ENCODE peak calls at places on chromosome 3, in ten cellular contexts. P is cardiac fibroblast, Q is adrenal gland, S is breast epithelium, D is AG09309, E is HFF-Myc, B is neural progenitor cell, J is mammary epithelial cell, O is heart right ventricle, C is tibial artery. M is an unnamed sample.

GRCh38 chr3:159629329-159630084 is 359.1 kb upstream of the IL12A start:
- DNase-seq in P (no peak), Q (no peak), S (no peak), D (no peak), E (no peak), B (no peak), J (no peak), O (no peak), C (no peak), M (no peak)

GRCh38 chr3:188431553-188431952 is 277.6 kb downstream of the LPP start:
- DNase-seq in P (peak), Q (no peak), S (no peak), D (peak), E (no peak), B (no peak), J (peak), O (no peak), C (no peak), M (peak)

GRCh38 chr3:100265016-100265415 is 4.2 kb downstream of the TBC1D23 start:
- DNase-seq in P (no peak), Q (no peak), S (no peak), D (no peak), E (no peak), B (no peak), J (peak), O (no peak), C (no peak), M (no peak)

GRCh38 chr3:119700269-119700919 is 2.4 kb upstream of the CFAP91 start:
- DNase-seq in P (peak), Q (peak), S (no peak), D (no peak), E (no peak), B (no peak), J (peak), O (peak), C (no peak), M (no peak)

GRCh38 chr3:187999821-188000220 is 154.1 kb upstream of the LPP start:
- DNase-seq in P (no peak), Q (no peak), S (no peak), D (no peak), E (no peak), B (no peak), J (no peak), O (no peak), C (no peak), M (no peak)

GRCh38 chr3:99760602-99761001 is 57.1 kb upstream of the CMSS1 start:
- DNase-seq in P (peak), Q (no peak), S (no peak), D (no peak), E (no peak), B (no peak), J (no peak), O (no peak), C (no peak), M (no peak)

GRCh38 chr3:42300013-42300412 is 34.0 kb upstream of the CCK start:
- DNase-seq in P (peak), Q (peak), S (no peak), D (no peak), E (peak), B (peak), J (peak), O (peak), C (no peak), M (no peak)

GRCh38 chr3:173191611-173192010 is 50.6 kb upstream of the SPATA16 start:
- DNase-seq in P (no peak), Q (no peak), S (no peak), D (no peak), E (no peak), B (peak), J (peak), O (no peak), C (no peak), M (no peak)

GRCh38 chr3:160372780-160373179 is 26.2 kb downstream of the IFT80 start:
- DNase-seq in P (peak), Q (no peak), S (no peak), D (peak), E (no peak), B (no peak), J (no peak), O (no peak), C (no peak), M (peak)

GRCh38 chr3:36911990-36912804 is 32.7 kb downstream of the TRANK1 start:
- DNase-seq in P (peak), Q (no peak), S (no peak), D (peak), E (peak), B (no peak), J (peak), O (no peak), C (no peak), M (no peak)

GRCh38 chr3:66858656-66859381 is 139.3 kb upstream of the KBTBD8 start:
- DNase-seq in P (no peak), Q (no peak), S (no peak), D (no peak), E (no peak), B (peak), J (no peak), O (no peak), C (no peak), M (no peak)

GRCh38 chr3:83460051-83460450 is 1498.7 kb upstream of the CADM2 start:
- DNase-seq in P (no peak), Q (no peak), S (no peak), D (no peak), E (no peak), B (no peak), J (no peak), O (no peak), C (no peak), M (no peak)

GRCh38 chr3:65714138-65714537 is 324.6 kb downstream of the MAGI1 start:
- DNase-seq in P (peak), Q (peak), S (no peak), D (no peak), E (no peak), B (no peak), J (no peak), O (no peak), C (peak), M (no peak)

GRCh38 chr3:142801746-142802145 is 77.9 kb downstream of the TRPC1 start:
- DNase-seq in P (no peak), Q (no peak), S (no peak), D (no peak), E (no peak), B (no peak), J (no peak), O (no peak), C (no peak), M (no peak)

GRCh38 chr3:126014252-126014651 is 45.3 kb downstream of the ROPN1B start:
- DNase-seq in P (peak), Q (peak), S (no peak), D (no peak), E (peak), B (no peak), J (peak), O (no peak), C (no peak), M (peak)

GRCh38 chr3:149534671-149535394 is 60.3 kb downstream of the TM4SF4 start:
- DNase-seq in P (peak), Q (no peak), S (peak), D (peak), E (no peak), B (no peak), J (peak), O (no peak), C (no peak), M (no peak)

GRCh38 chr3:183265157-183265642 is 12.1 kb downstream of the B3GNT5 start:
- DNase-seq in P (peak), Q (no peak), S (no peak), D (no peak), E (no peak), B (peak), J (no peak), O (peak), C (no peak), M (no peak)

GRCh38 chr3:56753206-56753605 is 48.5 kb downstream of the ARHGEF3 start:
- DNase-seq in P (peak), Q (no peak), S (no peak), D (peak), E (no peak), B (no peak), J (peak), O (no peak), C (no peak), M (no peak)

GRCh38 chr3:185420762-185421161 is 57.8 kb downstream of the MAP3K13 start:
- DNase-seq in P (peak), Q (peak), S (no peak), D (no peak), E (no peak), B (no peak), J (peak), O (no peak), C (no peak), M (no peak)

GRCh38 chr3:69649120-69649519 is 90.1 kb upstream of the MITF start:
- DNase-seq in P (peak), Q (no peak), S (no peak), D (no peak), E (no peak), B (no peak), J (peak), O (no peak), C (no peak), M (no peak)

GRCh38 chr3:69542265-69543079 is 156.6 kb upstream of the FRMD4B start:
- DNase-seq in P (no peak), Q (peak), S (no peak), D (no peak), E (no peak), B (peak), J (peak), O (no peak), C (peak), M (no peak)

GRCh38 chr3:73729969-73730440 is 105.3 kb upstream of the PDZRN3 start:
- DNase-seq in P (no peak), Q (peak), S (no peak), D (no peak), E (no peak), B (peak), J (no peak), O (no peak), C (no peak), M (no peak)

GRCh38 chr3:123027292-123028232 is at the start of gene SEMA5B:
- DNase-seq in P (peak), Q (peak), S (no peak), D (no peak), E (no peak), B (peak), J (peak), O (peak), C (peak), M (no peak)

GRCh38 chr3:197124713-197125112 is 95.1 kb upstream of the MELTF start:
- DNase-seq in P (no peak), Q (no peak), S (no peak), D (no peak), E (no peak), B (no peak), J (no peak), O (no peak), C (no peak), M (no peak)
- H3K4me3 ChIP-seq in P (no peak), Q (no peak), S (no peak), D (no peak), E (no peak), B (no peak), J (no peak), O (no peak), C (no peak), M (no peak)

DNA sequence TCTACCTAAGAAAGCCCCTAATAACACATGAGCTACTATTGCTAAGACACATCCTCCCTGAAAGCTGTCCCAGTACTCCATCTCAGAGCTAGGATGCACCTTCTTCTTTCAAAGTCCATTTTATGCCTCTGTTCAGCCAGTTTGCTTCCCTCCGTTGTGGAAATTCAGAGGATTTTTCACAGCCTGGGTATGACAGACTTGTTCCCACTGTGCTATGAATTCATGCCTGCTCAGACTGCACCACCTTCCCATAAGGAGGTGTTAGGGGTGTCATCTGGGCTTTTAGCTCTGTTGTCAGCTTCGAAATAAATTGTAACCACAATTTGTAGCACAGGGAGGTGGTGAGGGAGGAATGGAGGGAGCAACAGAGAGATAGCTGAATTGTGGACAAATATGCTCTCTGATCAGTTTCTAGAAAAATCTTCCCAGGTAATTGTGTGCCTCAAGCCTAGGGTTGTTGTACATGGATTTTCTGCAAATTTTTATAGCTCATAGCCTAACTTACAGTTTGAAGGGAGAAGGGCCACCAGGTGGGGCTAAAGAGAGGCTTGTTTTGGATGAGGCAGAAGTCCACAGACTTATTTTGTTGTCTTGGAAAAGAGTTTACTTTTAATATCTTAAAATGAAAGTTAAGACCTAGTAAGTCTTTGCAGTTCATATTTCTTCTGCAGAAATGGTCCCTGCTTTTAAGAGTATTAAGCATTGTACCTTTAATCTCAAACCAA is 462.0 kb downstream of the PDCD6IP start:
- DNase-seq in P (peak), Q (peak), S (peak), D (peak), E (peak), B (peak), J (peak), O (peak), C (peak), M (no peak)
- TF ChIP-seq CTCF in P (peak), Q (peak), S (no peak), D (peak), E (peak), B (peak), J (peak), O (peak), C (peak), M (peak)

GRCh38 chr3:190169243-190169642 is 48.5 kb upstream of the P3H2 start:
- DNase-seq in P (no peak), Q (peak), S (no peak), D (no peak), E (no peak), B (no peak), J (no peak), O (no peak), C (no peak), M (no peak)
- H3K4me3 ChIP-seq in P (no peak), Q (no peak), S (no peak), D (no peak), E (no peak), B (no peak), J (no peak), O (no peak), C (no peak), M (no peak)

DNA sequence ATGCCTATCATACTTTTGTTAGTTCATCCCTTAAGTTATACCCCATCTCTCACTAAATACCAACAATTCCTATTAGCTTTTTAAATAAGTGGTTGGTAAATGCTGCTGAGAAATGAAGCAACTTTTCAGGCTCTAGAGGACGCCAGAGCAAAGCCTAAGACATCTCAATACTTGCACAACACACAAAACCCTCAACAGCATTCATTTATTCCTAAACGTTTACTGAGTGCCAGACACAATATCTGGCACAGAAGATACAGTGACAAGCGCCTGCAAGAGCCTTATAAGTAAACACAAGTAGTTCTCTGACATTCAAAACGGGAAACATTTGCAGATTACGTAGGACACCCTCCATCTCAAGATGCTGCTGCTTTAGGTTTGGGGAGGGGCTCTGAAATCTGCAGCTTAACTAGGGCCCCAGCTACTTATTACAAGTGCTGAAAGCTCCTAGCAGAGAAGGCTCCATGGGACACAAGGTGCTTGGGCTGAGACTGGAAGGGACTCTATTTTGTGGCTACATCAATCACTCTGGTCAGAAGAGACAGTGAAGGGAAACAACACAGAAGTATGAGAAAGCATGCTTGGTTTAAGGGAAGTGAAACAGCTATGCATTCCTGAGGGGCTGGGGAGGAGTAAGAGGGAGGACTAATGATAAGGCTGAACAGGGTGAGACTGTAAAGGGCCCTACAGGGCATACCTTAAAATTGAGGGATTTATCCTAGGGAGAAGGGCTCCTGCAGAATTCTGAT is 311.3 kb downstream of the PLCL2 start:
- DNase-seq in P (peak), Q (no peak), S (no peak), D (peak), E (no peak), B (peak), J (no peak), O (no peak), C (no peak), M (no peak)
- TF ChIP-seq CTCF in P (peak), Q (peak), S (no peak), D (peak), E (no peak), B (peak), J (no peak), O (no peak), C (peak), M (peak)

GRCh38 chr3:38170722-38171121 is 5.4 kb downstream of the OXSR1 start:
- DNase-seq in P (no peak), Q (no peak), S (no peak), D (no peak), E (no peak), B (no peak), J (no peak), O (no peak), C (no peak), M (no peak)

GRCh38 chr3:38168151-38168987 is 3.0 kb downstream of the OXSR1 start:
- DNase-seq in P (peak), Q (no peak), S (no peak), D (no peak), E (no peak), B (no peak), J (peak), O (no peak), C (no peak), M (no peak)

GRCh38 chr3:38171622-38172021 is 6.3 kb downstream of the OXSR1 start:
- DNase-seq in P (no peak), Q (no peak), S (no peak), D (no peak), E (no peak), B (no peak), J (no peak), O (no peak), C (no peak), M (no peak)

GRCh38 chr3:38165722-38166387 is 518 bp downstream of the OXSR1 start:
- DNase-seq in P (no peak), Q (peak), S (peak), D (no peak), E (no peak), B (no peak), J (no peak), O (peak), C (peak), M (no peak)

DNA sequence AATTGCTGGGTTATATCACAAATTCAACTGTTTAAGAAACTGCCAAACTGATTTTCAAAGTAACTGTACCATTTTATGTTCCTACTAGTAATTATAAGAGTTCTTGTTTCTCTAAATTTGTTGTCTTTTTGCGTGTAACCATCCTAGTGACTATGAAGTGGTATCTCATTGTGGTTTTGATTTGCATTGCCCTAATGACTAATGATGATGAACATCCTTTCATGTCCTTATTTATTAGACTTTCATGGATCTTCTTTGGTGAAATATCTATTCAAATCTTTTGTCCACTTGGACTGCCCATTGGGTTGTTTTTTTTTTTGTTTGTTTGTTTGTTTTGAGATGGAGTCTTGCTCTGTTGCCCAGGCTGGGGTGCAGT is 3.6 kb downstream of the OXSR1 start:
- DNase-seq in P (no peak), Q (no peak), S (no peak), D (no peak), E (no peak), B (no peak), J (peak), O (no peak), C (no peak), M (no peak)
- H3K4me3 ChIP-seq in P (no peak), Q (no peak), S (no peak), D (peak), E (no peak), B (no peak), J (peak), O (no peak), C (no peak), M (no peak)

DNA sequence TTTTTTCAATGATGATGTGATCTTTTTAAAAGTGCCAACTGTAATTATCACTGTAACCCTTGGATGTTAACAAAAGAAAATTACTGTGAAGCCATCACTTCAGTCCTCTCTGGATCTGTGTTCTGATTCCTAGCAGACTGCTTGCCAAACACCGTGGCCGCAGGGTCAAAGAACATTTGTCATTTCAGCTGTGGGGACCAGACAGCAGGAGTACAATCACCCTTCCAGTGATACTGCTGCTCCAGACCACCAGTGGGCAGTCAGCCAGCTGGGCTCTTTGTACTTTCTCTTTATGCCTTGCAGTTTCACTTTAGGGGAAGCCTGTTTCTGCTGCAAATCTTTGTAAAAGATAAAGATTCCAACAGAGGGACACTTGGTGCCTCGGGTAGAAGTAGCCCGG is 770.0 kb downstream of the GRM7 start:
- DNase-seq in P (peak), Q (peak), S (no peak), D (no peak), E (no peak), B (peak), J (no peak), O (peak), C (no peak), M (no peak)
- TF ChIP-seq CTCF in P (no peak), Q (no peak), S (no peak), D (no peak), E (no peak), B (peak), J (no peak), O (no peak), C (no peak), M (no peak)

GRCh38 chr3:32472716-32473115 is 29.9 kb downstream of the CMTM6 start:
- DNase-seq in P (no peak), Q (no peak), S (no peak), D (no peak), E (no peak), B (no peak), J (no peak), O (no peak), C (no peak), M (no peak)

GRCh38 chr3:32469151-32469874 is 33.3 kb downstream of the CMTM6 start:
- DNase-seq in P (no peak), Q (no peak), S (no peak), D (no peak), E (no peak), B (no peak), J (no peak), O (no peak), C (no peak), M (no peak)

GRCh38 chr3:32470362-32470761 is 32.3 kb downstream of the CMTM6 start:
- DNase-seq in P (no peak), Q (no peak), S (no peak), D (no peak), E (no peak), B (no peak), J (no peak), O (no peak), C (no peak), M (no peak)

GRCh38 chr3:32467333-32468070 is 35.1 kb downstream of the CMTM6 start:
- DNase-seq in P (peak), Q (peak), S (peak), D (no peak), E (peak), B (peak), J (peak), O (peak), C (peak), M (no peak)
- H3K4me3 ChIP-seq in P (no peak), Q (no peak), S (peak), D (no peak), E (peak), B (no peak), J (no peak), O (peak), C (peak), M (peak)

GRCh38 chr3:146067048-146067447 is 93.9 kb downstream of the PLOD2 start:
- DNase-seq in P (peak), Q (no peak), S (no peak), D (peak), E (peak), B (no peak), J (peak), O (no peak), C (no peak), M (peak)

DNA sequence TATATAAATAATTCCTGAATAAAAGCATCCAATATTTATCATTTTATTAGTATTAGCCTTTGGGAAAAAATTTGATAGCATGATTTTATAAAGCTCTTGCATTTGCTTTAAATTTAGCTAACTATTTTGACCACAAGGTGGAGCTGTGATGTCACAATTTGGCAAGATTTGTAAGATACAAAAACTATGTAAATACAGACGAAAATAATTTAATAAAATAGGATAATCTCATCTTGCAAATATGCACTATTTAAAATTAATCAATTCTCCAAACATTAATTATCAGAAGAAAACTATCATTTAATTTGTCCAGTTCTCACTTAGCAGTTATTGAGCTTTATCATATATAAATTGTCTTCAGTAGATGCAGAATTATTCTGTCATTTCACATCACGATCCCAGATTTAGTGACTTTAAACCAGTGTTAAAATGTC is 95.4 kb downstream of the PLOD2 start:
- DNase-seq in P (peak), Q (peak), S (no peak), D (peak), E (peak), B (peak), J (peak), O (peak), C (no peak), M (peak)
- TF ChIP-seq CTCF in P (peak), Q (peak), S (peak), D (peak), E (peak), B (peak), J (peak), O (peak), C (peak), M (peak)

M was measured in BJ.